ENCODE peak calls at places on chromosome 17, in six cellular contexts. T is A549, C is fibroblast of lung, F is osteoblast, I is mammary epithelial cell, A is mesenchymal stem cell. U is an unnamed sample. For H3K4me1, the result is how much of the 10 kb centered on the place peaks cover.

GRCh38 chr17:4206945-4207344 is 56.8 kb downstream of the ANKFY1 start:
- DNase-seq in A (no peak), I (no peak), F (no peak), C (peak), T (no peak), U (no peak)

GRCh38 chr17:45382982-45383381 is 49.7 kb downstream of the ARHGAP27 start:
- DNase-seq in A (no peak), T (no peak), C (no peak), I (no peak), F (no peak), U (no peak)

GRCh38 chr17:76188213-76189060 is 47.4 kb upstream of the FOXJ1 start:
- DNase-seq in T (no peak), F (no peak), C (no peak), I (no peak), A (peak), U (no peak)

GRCh38 chr17:74779948-74780400 is 3.8 kb upstream of the NAT9 start:
- DNase-seq in T (no peak), A (no peak), I (no peak), C (no peak), F (peak), U (no peak)

GRCh38 chr17:4159761-4160160 is 16.8 kb downstream of the CYB5D2 start:
- DNase-seq in C (no peak), T (no peak), F (no peak), A (no peak), I (no peak), U (no peak)

GRCh38 chr17:80751460-80752368 is 207.1 kb downstream of the RPTOR start:
- DNase-seq in T (no peak), F (no peak), I (peak), C (peak), A (peak), U (no peak)

GRCh38 chr17:67221062-67221998 is 23.7 kb downstream of the HELZ start:
- DNase-seq in A (peak), T (peak), C (peak), I (peak), F (no peak), U (no peak)

GRCh38 chr17:2393954-2394749 is 6.7 kb downstream of the MNT start:
- DNase-seq in T (no peak), A (peak), C (no peak), F (peak), I (no peak), U (no peak)

GRCh38 chr17:63529711-63530556 is 6.8 kb downstream of the KCNH6 start:
- DNase-seq in T (no peak), F (peak), I (no peak), C (no peak), A (no peak), U (no peak)

GRCh38 chr17:42120161-42121065 is 754 bp downstream of the KAT2A start:
- DNase-seq in I (no peak), T (peak), C (no peak), F (peak), A (no peak), U (no peak)

GRCh38 chr17:28174352-28175046 is 132.0 kb downstream of the NLK start:
- DNase-seq in C (peak), F (no peak), A (peak), I (peak), T (no peak), U (no peak)

GRCh38 chr17:45123930-45124796 is 8.2 kb downstream of the PLCD3 start:
- DNase-seq in T (peak), C (peak), F (peak), A (peak), I (peak), U (peak)

GRCh38 chr17:38604479-38605229 is 1.1 kb downstream of the SRCIN1 start:
- DNase-seq in A (no peak), C (no peak), I (no peak), T (peak), F (peak), U (no peak)

GRCh38 chr17:49076575-49077384 is 55.8 kb upstream of the B4GALNT2 start:
- DNase-seq in A (peak), I (peak), C (peak), T (no peak), F (peak), U (peak)

GRCh38 chr17:7122386-7122785 is 7.8 kb upstream of the ASGR2 start:
- DNase-seq in A (no peak), T (no peak), I (no peak), F (peak), C (no peak), U (no peak)

GRCh38 chr17:29546085-29546484 is 20.8 kb downstream of the ABHD15 start:
- DNase-seq in C (peak), T (peak), I (no peak), A (peak), F (no peak), U (no peak)

GRCh38 chr17:78132767-78133178 is 2.2 kb downstream of the TMC8 start:
- DNase-seq in F (peak), A (no peak), I (no peak), T (no peak), C (no peak), U (no peak)

GRCh38 chr17:78132086-78132676 is 1.6 kb downstream of the TMC8 start:
- DNase-seq in C (no peak), T (no peak), I (no peak), F (peak), A (no peak), U (peak)

GRCh38 chr17:78130439-78131101 is at the start of gene TMC8:
- DNase-seq in A (no peak), I (no peak), F (peak), C (no peak), T (no peak), U (no peak)

GRCh38 chr17:78130080-78130438 is 512 bp upstream of the TMC8 start:
- DNase-seq in T (no peak), F (peak), C (no peak), A (no peak), I (no peak), U (no peak)

GRCh38 chr17:78131172-78132085 is 858 bp downstream of the TMC8 start:
- DNase-seq in I (no peak), A (no peak), F (peak), C (no peak), T (no peak), U (no peak)
- H3K4me1 ChIP-seq in I (under half), A (under half), F (under half), C (under half), T (under half), U (under half)

GRCh38 chr17:39615434-39615833 is 7.7 kb upstream of the NEUROD2 start:
- DNase-seq in A (no peak), C (no peak), F (no peak), T (no peak), I (no peak), U (no peak)

GRCh38 chr17:39618956-39619785 is 7.6 kb upstream of the PPP1R1B start:
- DNase-seq in T (no peak), A (no peak), I (no peak), C (no peak), F (no peak), U (no peak)

GRCh38 chr17:39618252-39618913 is 8.4 kb upstream of the PPP1R1B start:
- DNase-seq in F (peak), C (no peak), T (peak), A (peak), I (peak), U (peak)

GRCh38 chr17:39617446-39618251 is 9.1 kb upstream of the PPP1R1B start:
- DNase-seq in I (peak), T (peak), A (no peak), C (peak), F (peak), U (peak)

DNA sequence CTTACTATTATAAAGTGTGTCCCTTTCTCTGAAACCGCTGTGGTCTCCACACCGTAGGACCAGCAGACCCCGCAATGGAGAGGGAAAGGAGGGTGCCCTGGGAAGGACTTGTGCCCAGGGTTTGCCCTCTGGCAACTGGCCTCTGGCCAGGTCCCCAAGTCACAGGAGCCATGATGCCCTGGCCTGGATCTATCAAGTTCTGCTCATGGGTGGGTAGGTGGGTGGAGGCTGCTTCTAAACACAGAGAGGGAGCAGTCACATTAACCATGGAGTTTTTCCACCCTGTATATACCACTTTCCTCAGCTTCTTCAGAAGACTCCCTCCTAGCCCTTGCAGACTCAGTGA is 9.4 kb upstream of the NEUROD2 start:
- DNase-seq in T (no peak), A (no peak), I (no peak), F (no peak), C (no peak), U (no peak)
- H3K4me3 ChIP-seq in T (peak), A (no peak), I (no peak), F (peak), C (no peak), U (no peak)

DNA sequence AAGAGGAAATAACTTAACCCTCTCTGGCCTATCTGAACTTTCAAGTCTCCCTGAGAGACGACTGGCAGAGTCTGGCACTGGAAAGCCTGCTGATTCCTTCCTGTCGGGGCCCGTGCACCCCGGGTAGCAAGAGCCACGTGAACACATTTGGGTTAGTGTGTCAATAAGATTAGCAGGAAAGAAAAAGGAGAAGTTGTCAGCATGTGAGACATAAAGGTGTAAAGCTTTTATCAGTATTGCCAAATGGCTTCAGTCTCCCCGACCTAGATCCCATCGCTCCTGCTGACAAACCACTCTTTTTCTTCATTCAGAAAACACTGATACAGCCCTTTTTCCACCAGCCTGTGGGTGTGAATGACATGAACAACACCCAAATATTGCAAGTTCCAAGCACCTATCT is 74.4 kb downstream of the CCT6B start:
- DNase-seq in T (no peak), F (no peak), A (no peak), I (no peak), C (no peak), U (no peak)
- H3K4me2 ChIP-seq in T (no peak), F (no peak), A (no peak), I (no peak), C (no peak), U (no peak)

GRCh38 chr17:59361916-59362810 is 30.7 kb downstream of the YPEL2 start:
- DNase-seq in F (no peak), T (no peak), I (peak), C (peak), A (peak), U (peak)
- H3K4me1 ChIP-seq in F (under half), T (under half), I (under half), C (under half), A (under half), U (half or more)

DNA sequence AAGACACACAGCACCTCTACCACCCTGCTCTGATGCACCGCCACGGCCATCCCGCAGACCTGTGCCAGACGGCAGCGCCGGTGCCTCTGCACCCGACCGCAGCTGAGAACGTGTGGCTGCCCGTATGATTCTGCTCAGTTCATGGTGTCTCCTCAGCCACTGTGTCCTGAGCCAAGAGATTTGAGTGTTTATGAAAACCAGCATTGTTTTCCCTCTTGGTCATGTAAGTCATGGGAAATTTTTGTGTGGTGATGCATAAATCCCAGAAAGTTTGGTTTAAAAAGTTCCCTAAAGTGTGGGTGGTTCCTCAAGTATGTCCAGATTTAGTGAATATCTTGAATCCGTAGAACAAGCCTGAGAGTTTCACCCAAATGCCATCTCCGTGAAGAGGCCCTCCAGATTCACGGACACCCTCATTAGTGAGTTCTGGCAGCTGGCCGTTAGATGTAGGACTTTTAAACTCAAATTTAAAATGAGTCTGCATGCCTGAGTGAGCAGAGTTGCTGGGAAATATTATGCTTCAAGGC is 57.6 kb downstream of the CDRT4 start:
- DNase-seq in A (peak), F (peak), I (peak), T (no peak), C (peak), U (no peak)
- H3K4me3 ChIP-seq in A (peak), F (peak), I (no peak), T (no peak), C (peak), U (no peak)

GRCh38 chr17:81931189-81931556 is 3.6 kb upstream of the MAFG start:
- DNase-seq in F (no peak), C (no peak), A (no peak), T (no peak), I (no peak), U (no peak)

GRCh38 chr17:81927653-81928496 is at the start of gene MAFG:
- DNase-seq in A (peak), T (peak), C (peak), F (peak), I (peak), U (peak)

GRCh38 chr17:81928497-81929252 is 1.1 kb upstream of the MAFG start:
- DNase-seq in T (no peak), A (peak), I (no peak), F (peak), C (no peak), U (peak)

GRCh38 chr17:81930142-81931125 is 2.9 kb upstream of the MAFG start:
- DNase-seq in A (no peak), C (no peak), T (no peak), F (peak), I (no peak), U (no peak)

GRCh38 chr17:81929253-81930141 is 2.0 kb upstream of the MAFG start:
- DNase-seq in C (no peak), A (no peak), F (no peak), I (no peak), T (no peak), U (no peak)
- H3K4me2 ChIP-seq in C (peak), A (no peak), F (peak), I (no peak), T (peak), U (peak)

GRCh38 chr17:68507581-68507980 is 4.6 kb upstream of the PRKAR1A start:
- DNase-seq in I (no peak), C (no peak), A (peak), T (no peak), F (no peak), U (no peak)
- H3K4me1 ChIP-seq in I (under half), C (under half), A (under half), T (under half), F (under half), U (under half)

U was measured in PC-9.